ENCODE peak calls at places on chromosome 14, in six cellular contexts. Q is endothelial cell, X is OCI-LY7, V is AG04450, U is neural progenitor cell, F is cardiac muscle cell. E is an unnamed sample.

GRCh38 chr14:45559626-45560025 is 306.6 kb upstream of the MIS18BP1 start:
- DNase-seq in V (no peak), X (no peak), F (no peak), U (no peak), Q (no peak), E (no peak)

GRCh38 chr14:38143170-38143569 is 64.5 kb upstream of the SSTR1 start:
- DNase-seq in X (no peak), F (no peak), U (no peak), V (no peak), Q (no peak), E (no peak)

GRCh38 chr14:35405304-35405996 is 901 bp upstream of the NFKBIA start:
- DNase-seq in Q (no peak), X (no peak), V (no peak), U (peak), F (no peak), E (no peak)

GRCh38 chr14:31902002-31902401 is 175.1 kb upstream of the ARHGAP5 start:
- DNase-seq in Q (no peak), V (no peak), F (no peak), U (no peak), X (no peak), E (no peak)

GRCh38 chr14:21092147-21093011 is 6.1 kb downstream of the ZNF219 start:
- DNase-seq in U (peak), X (peak), F (peak), Q (peak), V (no peak), E (peak)

GRCh38 chr14:81329640-81330385 is 70.3 kb downstream of the STON2 start:
- DNase-seq in V (no peak), Q (no peak), X (no peak), U (no peak), F (no peak), E (no peak)

GRCh38 chr14:64715628-64716412 is 11.6 kb downstream of the PLEKHG3 start:
- DNase-seq in F (no peak), U (peak), X (no peak), V (no peak), Q (peak), E (no peak)

GRCh38 chr14:59882957-59883356 is 12.4 kb upstream of the RTN1 start:
- DNase-seq in F (no peak), V (no peak), X (peak), U (peak), Q (no peak), E (no peak)

GRCh38 chr14:78747809-78748208 is 577.6 kb downstream of the NRXN3 start:
- DNase-seq in X (no peak), U (no peak), Q (no peak), V (no peak), F (no peak), E (no peak)

GRCh38 chr14:104171948-104172347 is 33.6 kb downstream of the KIF26A start:
- DNase-seq in U (no peak), Q (no peak), F (no peak), V (no peak), X (no peak), E (no peak)

GRCh38 chr14:61102549-61103466 is 121.8 kb downstream of the SLC38A6 start:
- DNase-seq in Q (no peak), F (no peak), U (no peak), X (peak), V (no peak), E (no peak)

GRCh38 chr14:44866770-44867169 is 95.0 kb downstream of the KLHL28 start:
- DNase-seq in F (no peak), X (no peak), U (no peak), Q (no peak), V (no peak), E (no peak)

GRCh38 chr14:96077983-96078686 is 39.0 kb downstream of the C14orf132 start:
- DNase-seq in Q (no peak), V (no peak), F (peak), U (no peak), X (no peak), E (no peak)

GRCh38 chr14:69083181-69083580 is 69.7 kb downstream of the DCAF5 start:
- DNase-seq in Q (no peak), X (peak), F (no peak), V (no peak), U (no peak), E (no peak)

GRCh38 chr14:73153272-73153671 is 17.0 kb downstream of the PSEN1 start:
- DNase-seq in U (no peak), Q (no peak), X (no peak), F (peak), V (no peak), E (no peak)

GRCh38 chr14:78967111-78967809 is 797.1 kb downstream of the NRXN3 start:
- DNase-seq in F (peak), X (no peak), U (no peak), Q (no peak), V (no peak), E (no peak)

GRCh38 chr14:101098641-101099040 is 195.1 kb upstream of the RTL1 start:
- DNase-seq in X (no peak), F (no peak), V (no peak), U (no peak), Q (peak), E (no peak)

GRCh38 chr14:80491131-80491530 is 279.8 kb upstream of the DIO2 start:
- DNase-seq in X (peak), Q (no peak), V (no peak), F (peak), U (no peak), E (no peak)

GRCh38 chr14:50222061-50222613 is 9.2 kb downstream of the SOS2 start:
- DNase-seq in Q (no peak), V (no peak), F (no peak), X (no peak), U (no peak), E (no peak)

GRCh38 chr14:70894868-70895267 is 12.4 kb upstream of the PCNX1 start:
- DNase-seq in X (no peak), V (no peak), Q (no peak), U (no peak), F (no peak), E (no peak)

GRCh38 chr14:76763362-76764041 is 2.2 kb downstream of the VASH1 start:
- DNase-seq in U (no peak), V (no peak), Q (no peak), X (no peak), F (no peak), E (no peak)

GRCh38 chr14:32202941-32203882 is at the start of gene RNU6-8:
- DNase-seq in U (peak), Q (peak), F (peak), X (peak), V (peak), E (peak)

GRCh38 chr14:20630340-20631022 is 11.0 kb downstream of the OR6S1 start:
- DNase-seq in F (peak), X (no peak), V (no peak), Q (peak), U (peak), E (no peak)

GRCh38 chr14:79549515-79549914 is 661.8 kb downstream of the DIO2 start:
- DNase-seq in F (no peak), U (no peak), Q (no peak), V (no peak), X (no peak), E (no peak)

GRCh38 chr14:78637489-78637888 is 467.3 kb downstream of the NRXN3 start:
- DNase-seq in V (no peak), X (no peak), Q (no peak), U (no peak), F (no peak), E (no peak)

GRCh38 chr14:36657409-36658090 is 4.1 kb upstream of the PAX9 start:
- DNase-seq in U (peak), Q (no peak), V (no peak), X (no peak), F (no peak), E (no peak)

GRCh38 chr14:84874436-84874835 is 655.5 kb upstream of the FLRT2 start:
- DNase-seq in V (no peak), Q (no peak), U (no peak), F (no peak), X (no peak), E (no peak)

GRCh38 chr14:64801800-64802199 is 77.9 kb downstream of the SPTB start:
- DNase-seq in X (no peak), F (peak), V (no peak), U (peak), Q (peak), E (no peak)

GRCh38 chr14:36096090-36096489 is 80.4 kb downstream of the PTCSC3 start:
- DNase-seq in U (no peak), V (no peak), X (no peak), F (no peak), Q (no peak), E (no peak)

GRCh38 chr14:74592476-74593191 is 19.4 kb downstream of the LTBP2 start:
- DNase-seq in F (no peak), U (no peak), V (no peak), Q (no peak), X (no peak), E (no peak)

GRCh38 chr14:32939254-32940065 is 781 bp downstream of the NPAS3 start:
- DNase-seq in X (no peak), F (peak), Q (peak), V (no peak), U (peak), E (peak)

GRCh38 chr14:105486974-105487448 is 325 bp downstream of the CRIP1 start:
- DNase-seq in X (no peak), U (peak), F (no peak), V (no peak), Q (no peak), E (no peak)

GRCh38 chr14:22265319-22266140 is 323.5 kb downstream of the DAD1 start:
- DNase-seq in Q (no peak), F (peak), U (peak), X (peak), V (no peak), E (no peak)
- TF ChIP-seq CTCF in Q (no peak), F (peak), U (peak), X (peak), V (peak), E (peak)

GRCh38 chr14:93903342-93904184 is 23.6 kb upstream of the FAM181A start:
- DNase-seq in V (no peak), F (no peak), Q (peak), X (no peak), U (peak), E (no peak)
- TF ChIP-seq CTCF in V (peak), F (peak), Q (no peak), X (peak), U (peak), E (peak)

DNA sequence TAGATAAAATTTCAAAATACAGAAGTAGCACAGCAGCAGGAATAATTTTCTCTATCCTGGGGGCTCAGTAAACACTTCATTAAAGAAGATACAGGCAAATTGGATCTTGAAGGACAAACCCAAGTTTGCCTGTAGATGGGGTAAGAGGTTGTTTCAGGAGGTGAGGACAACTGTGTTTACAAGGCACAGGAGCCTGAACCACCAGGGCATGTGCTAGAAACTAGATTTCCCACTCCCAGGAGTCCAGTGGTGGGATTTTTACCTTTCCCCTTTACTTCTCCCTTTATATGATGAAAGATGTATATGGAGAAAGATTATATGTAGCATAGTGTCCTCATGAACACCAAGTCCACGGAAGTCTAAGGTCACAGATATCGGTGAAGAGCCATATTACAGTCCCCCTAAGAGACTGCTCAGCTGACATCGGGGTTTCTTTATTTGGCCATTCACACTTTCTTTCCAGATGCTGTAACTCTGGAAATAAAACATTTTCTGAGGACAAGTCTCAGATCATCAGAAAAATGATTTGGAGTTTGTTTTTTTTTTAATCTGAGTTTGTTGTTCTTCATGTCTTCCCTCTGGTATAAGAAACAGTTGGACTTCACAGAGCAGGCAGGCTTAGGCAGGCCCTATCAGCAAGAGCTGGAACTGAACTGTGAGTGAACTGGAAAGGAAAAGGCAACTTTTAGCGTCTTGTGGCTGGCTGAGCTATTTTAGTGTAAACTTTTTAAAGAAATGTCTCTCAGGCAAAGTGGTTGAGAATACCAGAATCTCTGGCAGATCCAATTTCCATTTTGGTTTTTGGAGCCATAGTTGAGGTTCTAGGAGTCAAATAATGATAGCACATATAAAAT is 8.0 kb upstream of the EVL start:
- DNase-seq in U (no peak), F (peak), V (no peak), Q (no peak), X (peak), E (no peak)
- TF ChIP-seq CTCF in U (peak), F (peak), V (peak), Q (no peak), X (peak), E (no peak)

GRCh38 chr14:106875503-106875902 is 1349.1 kb downstream of the TMEM121 start:
- DNase-seq in U (no peak), F (no peak), X (peak), Q (no peak), V (no peak), E (no peak)

GRCh38 chr14:106874365-106874764 is 1348.0 kb downstream of the TMEM121 start:
- DNase-seq in F (no peak), Q (no peak), U (no peak), X (peak), V (no peak), E (no peak)

GRCh38 chr14:106876711-106877110 is 1350.3 kb downstream of the TMEM121 start:
- DNase-seq in U (no peak), V (no peak), F (no peak), X (peak), Q (no peak), E (no peak)

GRCh38 chr14:106877527-106877926 is 1351.1 kb downstream of the TMEM121 start:
- DNase-seq in X (peak), F (no peak), U (no peak), Q (no peak), V (no peak), E (no peak)

DNA sequence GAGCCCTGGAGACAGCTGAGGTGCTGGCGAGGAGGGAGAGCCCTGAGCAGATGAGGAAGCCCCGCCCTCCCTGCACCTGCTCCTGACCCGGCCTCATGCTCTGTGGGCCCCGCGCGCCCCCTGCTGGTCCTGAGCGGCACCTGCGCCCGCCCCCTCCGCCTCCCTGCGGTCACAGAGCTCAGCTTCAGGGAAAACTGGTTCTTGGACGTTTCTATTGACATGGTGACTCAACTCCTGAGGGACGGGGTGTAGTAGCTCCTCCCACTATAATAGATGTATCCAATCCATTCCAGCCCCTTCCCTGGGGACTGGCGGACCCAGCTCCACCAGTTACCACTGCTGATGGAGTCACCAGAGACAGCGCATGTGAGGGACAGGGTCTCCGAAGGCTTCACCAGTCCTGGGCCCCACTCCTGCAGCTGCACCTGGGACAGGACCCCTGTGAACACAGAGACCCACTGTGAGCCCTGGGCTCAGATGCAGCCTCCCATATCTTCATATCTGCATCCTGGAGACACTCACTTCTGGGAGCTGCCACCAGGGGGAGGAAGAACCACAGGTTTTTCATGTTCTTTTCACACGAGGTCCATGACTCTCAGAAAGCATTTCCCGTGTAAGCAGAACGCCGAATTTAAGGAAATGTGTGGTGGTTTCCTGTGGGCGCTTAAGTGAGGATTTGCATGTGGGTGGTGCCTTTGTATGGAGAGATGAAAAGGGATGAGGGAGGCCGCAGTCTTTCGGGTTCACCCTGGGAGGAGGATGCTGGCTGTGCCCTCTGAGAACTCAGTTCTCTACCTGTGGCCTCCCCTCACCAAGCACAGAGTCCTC is 1346.5 kb downstream of the TMEM121 start:
- DNase-seq in Q (no peak), F (no peak), U (no peak), V (no peak), X (peak), E (no peak)
- TF ChIP-seq CTCF in Q (no peak), F (no peak), U (no peak), V (peak), X (peak), E (no peak)

GRCh38 chr14:53180272-53181221 is 27.4 kb upstream of the DDHD1 start:
- DNase-seq in F (peak), Q (no peak), U (peak), V (no peak), X (peak), E (no peak)
- TF ChIP-seq CTCF in F (peak), Q (peak), U (peak), V (peak), X (peak), E (peak)

DNA sequence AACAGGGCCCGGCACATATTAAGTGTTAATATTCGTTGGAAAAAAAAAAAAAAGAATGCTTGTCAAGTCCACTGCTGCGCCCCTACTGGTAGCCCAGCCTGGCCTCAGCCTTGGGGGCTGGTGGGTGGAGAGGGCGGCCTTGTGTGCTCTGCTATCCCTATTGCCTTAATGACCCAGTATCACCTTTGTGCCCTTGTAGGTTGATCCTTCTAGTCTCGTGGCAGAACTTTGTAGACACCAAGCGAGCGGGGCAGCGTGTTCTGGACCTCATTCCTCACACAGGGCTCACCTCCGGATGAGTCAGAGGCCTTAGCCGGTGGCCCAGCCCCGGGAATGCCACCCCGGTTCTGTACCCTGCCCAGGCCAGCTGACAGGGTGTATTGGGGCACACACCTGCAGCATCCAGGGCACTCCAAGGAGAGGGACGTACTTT is 1.8 kb upstream of the RCOR1 start:
- DNase-seq in X (peak), V (no peak), F (peak), Q (peak), U (peak), E (peak)
- TF ChIP-seq CTCF in X (peak), V (peak), F (peak), Q (peak), U (peak), E (peak)

GRCh38 chr14:52013984-52014600 is 24.7 kb downstream of the RTRAF start:
- DNase-seq in V (no peak), F (no peak), U (peak), Q (peak), X (peak), E (peak)
- TF ChIP-seq CTCF in V (peak), F (peak), U (peak), Q (peak), X (peak), E (peak)

DNA sequence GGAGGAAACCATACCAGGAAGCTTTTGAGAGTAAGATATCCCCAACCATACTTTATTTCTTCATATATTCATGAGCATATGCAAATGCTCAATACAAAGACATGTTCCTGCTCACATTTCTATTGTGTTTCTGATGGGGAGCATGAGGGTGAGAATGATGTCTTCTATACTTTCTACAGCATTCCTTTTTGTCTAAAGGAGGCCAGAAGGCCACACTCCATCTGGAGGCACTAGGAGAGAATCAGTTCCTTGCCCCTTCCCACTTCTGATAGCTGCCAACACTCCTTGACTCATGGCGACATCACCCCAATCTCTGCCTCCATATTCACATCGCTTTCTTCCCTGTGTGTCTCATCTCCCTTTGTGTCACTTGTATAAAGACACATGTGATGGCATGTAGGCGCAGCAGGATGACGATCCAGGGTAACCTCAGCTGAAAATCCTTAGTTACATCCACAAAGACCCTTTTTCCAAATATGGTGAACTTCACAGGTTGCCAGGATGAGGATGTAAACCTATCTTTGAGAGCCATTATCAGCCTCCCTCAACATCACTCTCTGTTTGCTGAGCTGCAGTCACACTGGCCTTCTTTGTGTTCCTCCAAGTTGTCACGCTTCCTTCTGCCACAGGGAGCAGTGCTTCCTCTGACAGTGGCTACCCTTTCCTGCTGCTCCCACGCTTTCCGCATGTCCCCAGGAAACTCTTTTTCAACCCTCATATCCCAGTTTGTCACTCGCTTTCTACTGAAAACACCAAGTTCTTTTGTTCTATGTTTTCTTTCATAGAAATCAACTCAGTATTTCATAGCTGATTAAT is 96.9 kb downstream of the STXBP6 start:
- DNase-seq in U (peak), Q (peak), X (no peak), V (no peak), F (no peak), E (no peak)
- TF ChIP-seq CTCF in U (peak), Q (no peak), X (no peak), V (no peak), F (no peak), E (peak)

GRCh38 chr14:97319691-97320090 is 522.5 kb downstream of the VRK1 start:
- DNase-seq in X (no peak), U (no peak), F (no peak), V (no peak), Q (no peak), E (no peak)
- TF ChIP-seq CTCF in X (no peak), U (no peak), F (no peak), V (no peak), Q (no peak), E (no peak)

GRCh38 chr14:89954045-89955021 is at the start of gene EFCAB11:
- DNase-seq in Q (peak), U (peak), F (peak), X (peak), V (peak), E (peak)

GRCh38 chr14:89956294-89957009 is 725 bp downstream of the TDP1 start:
- DNase-seq in F (peak), U (peak), X (peak), Q (peak), V (peak), E (peak)

GRCh38 chr14:89953602-89954001 is 928 bp downstream of the EFCAB11 start:
- DNase-seq in X (no peak), U (no peak), V (no peak), F (no peak), Q (no peak), E (no peak)

GRCh38 chr14:89955022-89955414 is 488 bp upstream of the EFCAB11 start:
- DNase-seq in U (no peak), V (no peak), X (no peak), Q (no peak), F (no peak), E (no peak)

GRCh38 chr14:89955418-89956293 is at the start of gene TDP1:
- DNase-seq in V (peak), U (peak), Q (peak), F (peak), X (peak), E (peak)
- TF ChIP-seq CTCF in V (no peak), U (peak), Q (no peak), F (peak), X (peak), E (peak)

E was measured in progenitor cell of endocrine pancreas.